ENCODE peak calls at places on chromosomes 1 and 21, in eight cellular contexts. One of them, this sample, is unnamed.

GRCh38 chr21:45555557-45556301 is 13.5 kb upstream of the SLC19A1 start:
- DNase-seq in A549: peak
- DNase-seq in right lobe of liver: peak
- DNase-seq in WTC11: peak
- DNase-seq in fibroblast of lung: peak
- DNase-seq in endodermal cell: peak
- DNase-seq in fibroblast of mammary gland: peak
- DNase-seq in astrocyte of the spinal cord: no peak
- DNase-seq in this sample: peak

GRCh38 chr1:54781023-54781723 is 16.9 kb upstream of the PARS2 start:
- DNase-seq in A549: no peak
- DNase-seq in right lobe of liver: peak
- DNase-seq in WTC11: peak
- DNase-seq in fibroblast of lung: no peak
- DNase-seq in endodermal cell: peak
- DNase-seq in fibroblast of mammary gland: no peak
- DNase-seq in astrocyte of the spinal cord: no peak
- DNase-seq in this sample: no peak

GRCh38 chr1:202143768-202144509 is 598 bp downstream of the ARL8A start:
- DNase-seq in A549: peak
- DNase-seq in right lobe of liver: peak
- DNase-seq in WTC11: peak
- DNase-seq in fibroblast of lung: no peak
- DNase-seq in endodermal cell: peak
- DNase-seq in fibroblast of mammary gland: no peak
- DNase-seq in astrocyte of the spinal cord: peak
- DNase-seq in this sample: peak

GRCh38 chr1:59814901-59815825 is at the start of gene HOOK1:
- DNase-seq in A549: peak
- DNase-seq in right lobe of liver: peak
- DNase-seq in WTC11: no peak
- DNase-seq in fibroblast of lung: no peak
- DNase-seq in endodermal cell: no peak
- DNase-seq in fibroblast of mammary gland: no peak
- DNase-seq in astrocyte of the spinal cord: no peak
- DNase-seq in this sample: no peak

GRCh38 chr1:3402258-3403010 is 52.0 kb upstream of the ARHGEF16 start:
- DNase-seq in A549: no peak
- DNase-seq in right lobe of liver: no peak
- DNase-seq in WTC11: no peak
- DNase-seq in fibroblast of lung: no peak
- DNase-seq in endodermal cell: no peak
- DNase-seq in fibroblast of mammary gland: peak
- DNase-seq in astrocyte of the spinal cord: peak
- DNase-seq in this sample: no peak

GRCh38 chr1:86756062-86756406 is 51.7 kb downstream of the SH3GLB1 start:
- DNase-seq in A549: no peak
- DNase-seq in right lobe of liver: no peak
- DNase-seq in WTC11: no peak
- DNase-seq in fibroblast of lung: no peak
- DNase-seq in endodermal cell: no peak
- DNase-seq in fibroblast of mammary gland: no peak
- DNase-seq in astrocyte of the spinal cord: no peak
- DNase-seq in this sample: no peak

GRCh38 chr1:33292726-33293340 is 28.1 kb downstream of the A3GALT2 start:
- DNase-seq in A549: no peak
- DNase-seq in right lobe of liver: no peak
- DNase-seq in WTC11: no peak
- DNase-seq in fibroblast of lung: no peak
- DNase-seq in endodermal cell: no peak
- DNase-seq in fibroblast of mammary gland: peak
- DNase-seq in astrocyte of the spinal cord: no peak
- DNase-seq in this sample: no peak

GRCh38 chr1:145846191-145846590 is 761 bp downstream of the NUDT17 start:
- DNase-seq in A549: peak
- DNase-seq in right lobe of liver: no peak
- DNase-seq in WTC11: peak
- DNase-seq in fibroblast of lung: peak
- DNase-seq in endodermal cell: peak
- DNase-seq in fibroblast of mammary gland: peak
- DNase-seq in astrocyte of the spinal cord: peak
- DNase-seq in this sample: peak

GRCh38 chr1:2097386-2098300 is 47.4 kb downstream of the PRKCZ start:
- DNase-seq in A549: no peak
- DNase-seq in right lobe of liver: no peak
- DNase-seq in WTC11: no peak
- DNase-seq in fibroblast of lung: no peak
- DNase-seq in endodermal cell: no peak
- DNase-seq in fibroblast of mammary gland: no peak
- DNase-seq in astrocyte of the spinal cord: no peak
- DNase-seq in this sample: no peak

GRCh38 chr1:193009501-193009900 is 49.7 kb downstream of the UCHL5 start:
- DNase-seq in A549: no peak
- DNase-seq in right lobe of liver: no peak
- DNase-seq in WTC11: no peak
- DNase-seq in fibroblast of lung: no peak
- DNase-seq in endodermal cell: no peak
- DNase-seq in fibroblast of mammary gland: no peak
- DNase-seq in astrocyte of the spinal cord: no peak
- DNase-seq in this sample: no peak

GRCh38 chr1:242710847-242711246 is 186.3 kb upstream of the PLD5 start:
- DNase-seq in A549: no peak
- DNase-seq in right lobe of liver: no peak
- DNase-seq in WTC11: no peak
- DNase-seq in fibroblast of lung: no peak
- DNase-seq in endodermal cell: no peak
- DNase-seq in fibroblast of mammary gland: no peak
- DNase-seq in astrocyte of the spinal cord: no peak
- DNase-seq in this sample: no peak

GRCh38 chr1:207134550-207134949 is 30.5 kb downstream of the C4BPA start:
- DNase-seq in A549: no peak
- DNase-seq in right lobe of liver: no peak
- DNase-seq in WTC11: no peak
- DNase-seq in fibroblast of lung: no peak
- DNase-seq in endodermal cell: no peak
- DNase-seq in fibroblast of mammary gland: no peak
- DNase-seq in astrocyte of the spinal cord: no peak
- DNase-seq in this sample: no peak

GRCh38 chr1:230143534-230143933 is 76.5 kb downstream of the GALNT2 start:
- DNase-seq in A549: no peak
- DNase-seq in right lobe of liver: no peak
- DNase-seq in WTC11: no peak
- DNase-seq in fibroblast of lung: no peak
- DNase-seq in endodermal cell: no peak
- DNase-seq in fibroblast of mammary gland: no peak
- DNase-seq in astrocyte of the spinal cord: no peak
- DNase-seq in this sample: no peak

GRCh38 chr1:232364654-232365382 is 265.1 kb downstream of the SIPA1L2 start:
- DNase-seq in A549: no peak
- DNase-seq in right lobe of liver: no peak
- DNase-seq in WTC11: no peak
- DNase-seq in fibroblast of lung: no peak
- DNase-seq in endodermal cell: no peak
- DNase-seq in fibroblast of mammary gland: no peak
- DNase-seq in astrocyte of the spinal cord: no peak
- DNase-seq in this sample: no peak

GRCh38 chr1:23864801-23865542 is 3.1 kb downstream of the FUCA1 start:
- DNase-seq in A549: no peak
- DNase-seq in right lobe of liver: no peak
- DNase-seq in WTC11: no peak
- DNase-seq in fibroblast of lung: no peak
- DNase-seq in endodermal cell: no peak
- DNase-seq in fibroblast of mammary gland: no peak
- DNase-seq in astrocyte of the spinal cord: no peak
- DNase-seq in this sample: no peak

GRCh38 chr1:31182352-31182751 is 57.3 kb downstream of the NKAIN1 start:
- DNase-seq in A549: peak
- DNase-seq in right lobe of liver: peak
- DNase-seq in WTC11: peak
- DNase-seq in fibroblast of lung: peak
- DNase-seq in endodermal cell: peak
- DNase-seq in fibroblast of mammary gland: peak
- DNase-seq in astrocyte of the spinal cord: peak
- DNase-seq in this sample: peak

GRCh38 chr1:198363752-198364151 is 176.7 kb downstream of the ATP6V1G3 start:
- DNase-seq in A549: no peak
- DNase-seq in right lobe of liver: no peak
- DNase-seq in WTC11: no peak
- DNase-seq in fibroblast of lung: no peak
- DNase-seq in endodermal cell: no peak
- DNase-seq in fibroblast of mammary gland: no peak
- DNase-seq in astrocyte of the spinal cord: no peak
- DNase-seq in this sample: no peak

GRCh38 chr1:198364471-198364870 is 176.0 kb downstream of the ATP6V1G3 start:
- DNase-seq in A549: no peak
- DNase-seq in right lobe of liver: no peak
- DNase-seq in WTC11: no peak
- DNase-seq in fibroblast of lung: peak
- DNase-seq in endodermal cell: no peak
- DNase-seq in fibroblast of mammary gland: no peak
- DNase-seq in astrocyte of the spinal cord: peak
- DNase-seq in this sample: no peak

GRCh38 chr1:198361373-198361772 is 179.1 kb downstream of the ATP6V1G3 start:
- DNase-seq in A549: no peak
- DNase-seq in right lobe of liver: no peak
- DNase-seq in WTC11: no peak
- DNase-seq in fibroblast of lung: peak
- DNase-seq in endodermal cell: no peak
- DNase-seq in fibroblast of mammary gland: peak
- DNase-seq in astrocyte of the spinal cord: no peak
- DNase-seq in this sample: no peak

GRCh38 chr1:198357937-198358336 is 182.5 kb downstream of the ATP6V1G3 start:
- DNase-seq in A549: no peak
- DNase-seq in right lobe of liver: no peak
- DNase-seq in WTC11: no peak
- DNase-seq in fibroblast of lung: no peak
- DNase-seq in endodermal cell: no peak
- DNase-seq in fibroblast of mammary gland: no peak
- DNase-seq in astrocyte of the spinal cord: no peak
- DNase-seq in this sample: no peak

GRCh38 chr1:198359024-198359653 is 181.3 kb downstream of the ATP6V1G3 start:
- DNase-seq in A549: no peak
- DNase-seq in right lobe of liver: no peak
- DNase-seq in WTC11: no peak
- DNase-seq in fibroblast of lung: peak
- DNase-seq in endodermal cell: no peak
- DNase-seq in fibroblast of mammary gland: peak
- DNase-seq in astrocyte of the spinal cord: peak
- DNase-seq in this sample: no peak
- TF ChIP-seq CTCF in A549: peak
- TF ChIP-seq CTCF in right lobe of liver: peak
- TF ChIP-seq CTCF in WTC11: peak
- TF ChIP-seq CTCF in fibroblast of lung: peak
- TF ChIP-seq CTCF in endodermal cell: peak
- TF ChIP-seq CTCF in fibroblast of mammary gland: peak
- TF ChIP-seq CTCF in astrocyte of the spinal cord: peak
- TF ChIP-seq CTCF in this sample: no peak

DNA sequence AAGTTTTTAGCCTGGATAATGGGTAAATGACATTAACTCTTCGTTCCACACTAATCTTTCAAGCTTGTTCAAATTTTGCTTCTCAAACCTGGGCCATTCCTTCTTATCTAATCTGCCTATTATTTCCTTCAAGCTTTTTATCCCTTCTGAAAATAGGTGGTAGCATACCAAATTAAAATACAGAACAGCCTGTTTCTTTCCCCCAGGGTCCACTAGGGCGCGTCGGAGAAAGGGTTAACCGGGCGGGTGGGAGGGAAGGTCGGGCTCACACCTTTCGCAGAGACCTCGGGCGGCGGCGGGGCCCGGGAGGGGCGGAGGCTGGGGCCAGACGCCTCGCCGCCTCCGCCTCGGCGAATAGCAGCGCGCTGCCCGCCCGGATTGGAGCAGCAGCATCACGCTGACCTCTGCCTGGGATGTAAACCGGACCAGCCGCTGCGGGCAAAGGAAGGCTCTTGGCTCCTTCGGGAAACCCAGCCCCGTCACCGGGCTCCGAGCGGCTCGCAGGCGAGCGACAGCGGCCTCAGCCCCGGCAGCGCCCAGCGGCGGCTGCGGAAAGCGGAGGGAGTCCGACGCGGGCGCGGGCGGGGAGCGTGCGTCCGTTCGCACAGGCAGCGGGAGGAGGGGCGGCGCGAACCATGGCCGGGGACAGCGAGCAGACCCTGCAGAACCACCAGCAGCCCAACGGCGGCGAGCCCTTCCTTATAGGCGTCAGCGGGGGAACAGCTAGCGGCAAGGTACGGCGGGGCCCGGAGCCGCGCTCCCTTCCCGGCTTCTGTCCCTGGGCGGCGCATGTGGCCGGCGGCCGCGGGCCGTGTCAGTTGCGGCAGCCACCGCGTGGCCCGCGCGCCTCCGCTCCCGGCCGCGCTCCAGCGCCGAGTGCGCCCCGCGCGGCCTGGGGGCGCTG is at the start of gene UCK2:
- DNase-seq in A549: peak
- DNase-seq in right lobe of liver: peak
- DNase-seq in WTC11: peak
- DNase-seq in fibroblast of lung: peak
- DNase-seq in endodermal cell: peak
- DNase-seq in fibroblast of mammary gland: peak
- DNase-seq in astrocyte of the spinal cord: peak
- DNase-seq in this sample: peak
- TF ChIP-seq CTCF in A549: peak
- TF ChIP-seq CTCF in right lobe of liver: no peak
- TF ChIP-seq CTCF in WTC11: no peak
- TF ChIP-seq CTCF in fibroblast of lung: no peak
- TF ChIP-seq CTCF in endodermal cell: peak
- TF ChIP-seq CTCF in fibroblast of mammary gland: no peak
- TF ChIP-seq CTCF in astrocyte of the spinal cord: no peak
- TF ChIP-seq CTCF in this sample: peak

DNA sequence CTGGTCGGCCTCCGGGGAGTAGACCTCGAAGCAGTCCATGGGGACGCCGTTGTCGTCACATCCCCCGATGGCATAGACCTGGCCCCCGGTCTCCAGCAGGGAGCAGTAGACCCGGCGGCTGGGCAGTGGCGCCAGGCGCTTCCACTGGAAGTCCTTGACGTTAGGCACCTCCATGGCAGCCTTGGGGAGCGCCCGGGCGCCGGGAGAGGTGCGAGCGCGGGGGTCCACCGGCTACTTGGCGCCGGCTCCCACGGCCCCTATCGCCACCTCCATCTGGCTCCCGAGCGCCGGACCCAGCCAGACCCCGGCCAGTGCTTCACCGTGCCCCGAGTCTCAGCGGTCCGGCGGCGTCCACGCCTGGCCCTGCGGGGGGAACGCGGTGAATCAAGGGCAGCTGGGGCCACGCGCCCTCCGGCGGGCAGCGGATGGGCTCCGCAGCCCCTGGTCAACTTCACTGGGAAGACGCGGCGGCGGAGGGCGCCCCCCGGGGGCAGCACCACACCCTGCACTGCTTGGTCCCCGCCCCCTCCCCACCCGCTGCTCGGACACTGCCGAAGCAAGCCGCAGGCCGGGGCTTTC is 13.2 kb downstream of the KLHDC8A start:
- DNase-seq in A549: peak
- DNase-seq in right lobe of liver: no peak
- DNase-seq in WTC11: peak
- DNase-seq in fibroblast of lung: no peak
- DNase-seq in endodermal cell: peak
- DNase-seq in fibroblast of mammary gland: no peak
- DNase-seq in astrocyte of the spinal cord: no peak
- DNase-seq in this sample: no peak
- TF ChIP-seq CTCF in A549: peak
- TF ChIP-seq CTCF in right lobe of liver: no peak
- TF ChIP-seq CTCF in WTC11: peak
- TF ChIP-seq CTCF in fibroblast of lung: no peak
- TF ChIP-seq CTCF in endodermal cell: peak
- TF ChIP-seq CTCF in fibroblast of mammary gland: no peak
- TF ChIP-seq CTCF in astrocyte of the spinal cord: peak
- TF ChIP-seq CTCF in this sample: no peak

GRCh38 chr1:58204284-58204683 is 342.2 kb downstream of the OMA1 start:
- DNase-seq in A549: no peak
- DNase-seq in right lobe of liver: no peak
- DNase-seq in WTC11: peak
- DNase-seq in fibroblast of lung: no peak
- DNase-seq in endodermal cell: peak
- DNase-seq in fibroblast of mammary gland: no peak
- DNase-seq in astrocyte of the spinal cord: no peak
- DNase-seq in this sample: no peak
- TF ChIP-seq CTCF in A549: no peak
- TF ChIP-seq CTCF in right lobe of liver: no peak
- TF ChIP-seq CTCF in WTC11: peak
- TF ChIP-seq CTCF in fibroblast of lung: no peak
- TF ChIP-seq CTCF in endodermal cell: peak
- TF ChIP-seq CTCF in fibroblast of mammary gland: peak
- TF ChIP-seq CTCF in astrocyte of the spinal cord: no peak
- TF ChIP-seq CTCF in this sample: no peak